ENCODE peak calls at places on chromosome 21, in five cellular contexts. D is stomach; C is amygdala; S is AG10803; R is stimulated activated CD4-positive, alpha-beta T cell treated with anti-CD3 and anti-CD28 coated beads, Interleukin-1b, Interleukin-23, amount 100 ng/mL, for 4 hours. L is an unnamed sample.

GRCh38 chr21:16588433-16588860 is 858.7 kb downstream of the USP25 start:
- DNase-seq in C (peak; percentile 76), R (no peak), S (peak; percentile 70), D (peak; percentile 31), L (no peak)

GRCh38 chr21:35868869-35869223 is 191.5 kb downstream of the SETD4 start:
- DNase-seq in S (no peak), C (no peak), D (no peak), R (no peak), L (no peak)

GRCh38 chr21:33760641-33761103 is 118.4 kb downstream of the ITSN1 start:
- DNase-seq in S (peak; percentile 94), D (no peak), C (no peak), R (no peak), L (no peak)

GRCh38 chr21:41294548-41295231 is 21.9 kb upstream of the FAM3B start:
- DNase-seq in S (no peak), D (no peak), R (no peak), C (no peak), L (no peak)

GRCh38 chr21:42424848-42425602 is 21.3 kb downstream of the UBASH3A start:
- DNase-seq in R (no peak), C (no peak), D (no peak), S (no peak), L (peak; percentile 84)

GRCh38 chr21:26945916-26946315 is 21.0 kb downstream of the ADAMTS5 start:
- DNase-seq in R (no peak), S (peak; percentile 62), C (no peak), D (no peak), L (no peak)

GRCh38 chr21:18373631-18374030 is 30.0 kb downstream of the TMPRSS15 start:
- DNase-seq in D (no peak), R (no peak), C (no peak), S (no peak), L (no peak)

GRCh38 chr21:26095131-26095530 is 75.4 kb downstream of the APP start:
- DNase-seq in R (no peak), D (no peak), C (no peak), S (no peak), L (no peak)

GRCh38 chr21:16195476-16195875 is 465.7 kb downstream of the USP25 start:
- DNase-seq in C (no peak), R (no peak), D (no peak), S (peak; percentile 61), L (no peak)

GRCh38 chr21:34707876-34708325 is 39.1 kb downstream of the CLIC6 start:
- DNase-seq in S (no peak), D (no peak), R (no peak), C (no peak), L (peak; percentile 27)

GRCh38 chr21:41993744-41994143 is 16.4 kb downstream of the ZBTB21 start:
- DNase-seq in S (peak; percentile 91), D (no peak), R (no peak), C (no peak), L (peak; percentile 15)

GRCh38 chr21:35628331-35628730 is 432.0 kb downstream of the SETD4 start:
- DNase-seq in D (no peak), S (no peak), C (no peak), R (no peak), L (no peak)

GRCh38 chr21:26798856-26799751 is 46.1 kb downstream of the ADAMTS1 start:
- DNase-seq in S (no peak), R (no peak), C (no peak), D (no peak), L (no peak)

GRCh38 chr21:18228060-18228739 is 16.4 kb upstream of the CHODL start:
- DNase-seq in D (no peak), S (no peak), C (no peak), R (no peak), L (no peak)

GRCh38 chr21:34280987-34281386 is 82.8 kb upstream of the KCNE2 start:
- DNase-seq in C (no peak), S (no peak), D (no peak), R (no peak), L (no peak)

GRCh38 chr21:26846036-26846931 is 1.1 kb upstream of the ADAMTS1 start:
- DNase-seq in C (peak; percentile 54), D (peak; percentile 56), R (no peak), S (peak; percentile 80), L (no peak)

GRCh38 chr21:44628707-44629391 is 2.0 kb downstream of the KRTAP10-9 start:
- DNase-seq in S (no peak), D (no peak), R (no peak), C (no peak), L (no peak)

GRCh38 chr21:17003221-17003620 is 509.6 kb upstream of the CXADR start:
- DNase-seq in C (no peak), S (peak; percentile 60), R (no peak), D (no peak), L (no peak)

GRCh38 chr21:39326607-39327307 is 13.3 kb upstream of the BRWD1 start:
- DNase-seq in R (no peak), S (no peak), D (no peak), C (no peak), L (no peak)

GRCh38 chr21:45353200-45353599 is 51.8 kb upstream of the COL18A1 start:
- DNase-seq in D (no peak), S (peak; percentile 25), R (no peak), C (no peak), L (no peak)

GRCh38 chr21:37574751-37575150 is 208.2 kb downstream of the DYRK1A start:
- DNase-seq in C (no peak), S (no peak), D (no peak), R (no peak), L (no peak)

GRCh38 chr21:35254752-35255138 is 205.6 kb upstream of the RUNX1 start:
- DNase-seq in R (no peak), C (no peak), S (peak; percentile 32), D (no peak), L (no peak)

GRCh38 chr21:45468051-45468970 is 63.3 kb downstream of the COL18A1 start:
- DNase-seq in C (no peak), D (no peak), R (no peak), S (no peak), L (no peak)

GRCh38 chr21:29230541-29231275 is 68.0 kb upstream of the BACH1 start:
- DNase-seq in R (no peak), C (no peak), D (no peak), S (peak; percentile 38), L (no peak)

GRCh38 chr21:15604424-15604823 is 125.4 kb upstream of the USP25 start:
- DNase-seq in R (no peak), S (peak; percentile 87), D (no peak), C (no peak), L (no peak)

GRCh38 chr21:42236693-42237092 is 17.8 kb downstream of the ABCG1 start:
- DNase-seq in C (no peak), S (no peak), D (no peak), R (no peak), L (no peak)

L was measured in stimulated activated effector memory CD8-positive, alpha-beta T cell treated with anti-CD3 and anti-CD28 coated beads, Interleukin-12 subunit alpha, Interleukin-12 subunit beta, amount 100 ng/mL, for 72 hours.